ENCODE peak calls at places on chromosome 2, in six cellular contexts. One of them, this sample, is unnamed.

GRCh38 chr2:54652540-54652939 is 70.9 kb upstream of the EML6 start:
- DNase-seq in dorsolateral prefrontal cortex: no peak
- DNase-seq in neural crest cell: no peak
- DNase-seq in CD8-positive, alpha-beta T cell: no peak
- DNase-seq in GM12865: peak
- DNase-seq in heart right ventricle: no peak
- DNase-seq in this sample: no peak

GRCh38 chr2:2827691-2828315 is 496.7 kb upstream of the MYT1L start:
- DNase-seq in dorsolateral prefrontal cortex: no peak
- DNase-seq in neural crest cell: no peak
- DNase-seq in CD8-positive, alpha-beta T cell: no peak
- DNase-seq in GM12865: no peak
- DNase-seq in heart right ventricle: no peak
- DNase-seq in this sample: no peak

GRCh38 chr2:127669056-127669455 is 6.3 kb downstream of the LIMS2 start:
- DNase-seq in dorsolateral prefrontal cortex: no peak
- DNase-seq in neural crest cell: no peak
- DNase-seq in CD8-positive, alpha-beta T cell: no peak
- DNase-seq in GM12865: no peak
- DNase-seq in heart right ventricle: no peak
- DNase-seq in this sample: no peak

GRCh38 chr2:176461686-176462376 is 192.6 kb downstream of the MTX2 start:
- DNase-seq in dorsolateral prefrontal cortex: no peak
- DNase-seq in neural crest cell: no peak
- DNase-seq in CD8-positive, alpha-beta T cell: no peak
- DNase-seq in GM12865: no peak
- DNase-seq in heart right ventricle: no peak
- DNase-seq in this sample: no peak

GRCh38 chr2:236117396-236117795 is 50.8 kb downstream of the GBX2 start:
- DNase-seq in dorsolateral prefrontal cortex: no peak
- DNase-seq in neural crest cell: no peak
- DNase-seq in CD8-positive, alpha-beta T cell: no peak
- DNase-seq in GM12865: no peak
- DNase-seq in heart right ventricle: no peak
- DNase-seq in this sample: no peak

GRCh38 chr2:51624995-51625394 is 593.1 kb upstream of the NRXN1 start:
- DNase-seq in dorsolateral prefrontal cortex: no peak
- DNase-seq in neural crest cell: no peak
- DNase-seq in CD8-positive, alpha-beta T cell: no peak
- DNase-seq in GM12865: no peak
- DNase-seq in heart right ventricle: no peak
- DNase-seq in this sample: no peak

GRCh38 chr2:188776634-188777033 is 197.5 kb upstream of the COL3A1 start:
- DNase-seq in dorsolateral prefrontal cortex: no peak
- DNase-seq in neural crest cell: no peak
- DNase-seq in CD8-positive, alpha-beta T cell: no peak
- DNase-seq in GM12865: no peak
- DNase-seq in heart right ventricle: no peak
- DNase-seq in this sample: no peak

GRCh38 chr2:236311286-236311685 is 47.1 kb upstream of the ASB18 start:
- DNase-seq in dorsolateral prefrontal cortex: no peak
- DNase-seq in neural crest cell: no peak
- DNase-seq in CD8-positive, alpha-beta T cell: no peak
- DNase-seq in GM12865: no peak
- DNase-seq in heart right ventricle: no peak
- DNase-seq in this sample: no peak

GRCh38 chr2:42793314-42794270 is 1.2 kb upstream of the HAAO start:
- DNase-seq in dorsolateral prefrontal cortex: no peak
- DNase-seq in neural crest cell: no peak
- DNase-seq in CD8-positive, alpha-beta T cell: no peak
- DNase-seq in GM12865: no peak
- DNase-seq in heart right ventricle: no peak
- DNase-seq in this sample: no peak

GRCh38 chr2:42792087-42792582 is 248 bp downstream of the HAAO start:
- DNase-seq in dorsolateral prefrontal cortex: no peak
- DNase-seq in neural crest cell: no peak
- DNase-seq in CD8-positive, alpha-beta T cell: no peak
- DNase-seq in GM12865: peak
- DNase-seq in heart right ventricle: no peak
- DNase-seq in this sample: no peak

GRCh38 chr2:42794271-42795046 is 2.1 kb upstream of the HAAO start:
- DNase-seq in dorsolateral prefrontal cortex: no peak
- DNase-seq in neural crest cell: peak
- DNase-seq in CD8-positive, alpha-beta T cell: no peak
- DNase-seq in GM12865: peak
- DNase-seq in heart right ventricle: no peak
- DNase-seq in this sample: no peak

GRCh38 chr2:42791606-42792005 is 777 bp downstream of the HAAO start:
- DNase-seq in dorsolateral prefrontal cortex: no peak
- DNase-seq in neural crest cell: no peak
- DNase-seq in CD8-positive, alpha-beta T cell: no peak
- DNase-seq in GM12865: no peak
- DNase-seq in heart right ventricle: no peak
- DNase-seq in this sample: no peak

DNA sequence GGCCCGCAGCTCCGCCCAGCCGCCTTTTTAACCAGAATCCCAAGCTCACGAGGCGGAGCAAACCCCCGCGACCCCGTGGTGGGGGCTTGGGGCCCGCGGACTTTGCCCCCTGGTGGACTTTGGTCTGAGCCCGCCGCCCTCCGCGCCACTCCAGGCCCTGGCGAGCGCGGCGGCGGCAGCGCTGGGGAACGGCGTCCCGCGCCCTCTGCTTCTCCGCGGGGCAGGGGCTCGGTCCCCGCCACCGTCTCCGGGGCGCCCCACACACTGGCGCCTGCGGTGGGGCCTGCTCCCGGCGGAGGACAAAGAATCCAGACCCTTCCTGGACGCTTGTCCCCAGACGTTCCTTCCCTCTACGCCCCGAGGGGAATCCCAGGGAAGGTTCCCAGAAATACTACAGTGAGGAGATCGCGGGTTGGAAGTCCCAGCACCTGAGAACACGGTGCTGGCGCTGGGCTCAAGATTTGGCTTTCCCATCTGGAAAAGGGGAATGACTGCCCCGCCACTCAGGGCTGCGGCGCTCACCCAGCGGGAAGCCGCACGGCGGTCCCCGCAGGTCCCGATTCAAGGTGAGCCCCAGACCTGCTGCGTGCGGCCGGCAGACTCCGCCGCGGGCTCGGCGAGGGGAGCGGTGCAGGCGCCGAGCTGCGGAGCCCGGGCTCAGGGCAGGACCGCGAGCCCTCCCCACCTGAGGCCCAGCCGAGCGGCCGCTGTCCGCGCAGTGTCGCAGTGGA is at the start of gene HAAO:
- DNase-seq in dorsolateral prefrontal cortex: no peak
- DNase-seq in neural crest cell: peak
- DNase-seq in CD8-positive, alpha-beta T cell: no peak
- DNase-seq in GM12865: peak
- DNase-seq in heart right ventricle: peak
- DNase-seq in this sample: no peak
- TF ChIP-seq CTCF in dorsolateral prefrontal cortex: peak
- TF ChIP-seq CTCF in neural crest cell: peak
- TF ChIP-seq CTCF in CD8-positive, alpha-beta T cell: no peak
- TF ChIP-seq CTCF in GM12865: peak
- TF ChIP-seq CTCF in heart right ventricle: no peak
- TF ChIP-seq CTCF in this sample: peak

DNA sequence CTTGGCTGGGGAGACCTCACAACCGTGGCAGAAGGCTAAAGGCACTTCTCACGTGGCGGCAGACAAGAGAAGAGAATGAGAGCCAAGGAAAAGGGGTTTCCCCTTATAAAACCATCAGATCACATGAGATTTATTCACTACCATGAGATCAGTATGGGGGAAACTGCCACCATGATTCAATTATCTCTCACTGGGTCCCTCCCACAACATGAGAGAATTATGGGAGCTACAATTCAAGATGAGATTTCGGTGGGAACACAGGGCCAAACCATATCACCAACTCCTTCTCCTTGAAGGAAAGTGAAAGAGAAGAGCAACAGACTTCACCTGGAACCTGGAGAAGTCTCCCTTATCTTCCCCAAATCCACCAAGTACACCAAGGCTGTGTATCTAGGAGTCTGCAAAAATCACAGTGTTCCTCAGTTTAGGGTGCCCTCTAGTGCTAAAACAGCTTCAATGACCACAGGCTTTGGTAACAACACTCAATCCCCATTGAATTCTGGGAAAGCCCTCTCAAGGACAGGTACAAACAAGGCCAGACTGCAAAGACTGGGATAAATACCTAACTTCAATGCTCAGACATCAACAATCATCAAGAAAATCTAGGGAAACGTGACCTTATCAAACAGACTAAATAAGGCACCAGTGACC is 148.8 kb upstream of the SRD5A2 start:
- DNase-seq in dorsolateral prefrontal cortex: no peak
- DNase-seq in neural crest cell: no peak
- DNase-seq in CD8-positive, alpha-beta T cell: no peak
- DNase-seq in GM12865: peak
- DNase-seq in heart right ventricle: no peak
- DNase-seq in this sample: no peak
- TF ChIP-seq CTCF in dorsolateral prefrontal cortex: no peak
- TF ChIP-seq CTCF in neural crest cell: peak
- TF ChIP-seq CTCF in CD8-positive, alpha-beta T cell: no peak
- TF ChIP-seq CTCF in GM12865: peak
- TF ChIP-seq CTCF in heart right ventricle: no peak
- TF ChIP-seq CTCF in this sample: peak

DNA sequence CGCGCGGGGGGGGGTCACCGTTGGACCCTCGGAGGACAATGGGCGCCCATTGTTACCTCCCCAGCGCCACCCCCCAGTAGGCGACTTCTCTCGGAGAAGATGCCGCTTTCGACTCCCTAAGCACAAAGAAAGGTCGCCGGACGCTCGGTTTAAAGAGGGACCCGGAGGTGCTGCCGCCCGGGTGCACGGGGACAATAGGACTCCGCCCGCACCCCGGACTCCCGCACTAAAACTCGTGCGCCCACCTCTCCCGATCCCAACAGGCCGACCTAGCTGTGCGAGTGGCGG is 318 bp upstream of the CDC42EP3 start:
- DNase-seq in dorsolateral prefrontal cortex: no peak
- DNase-seq in neural crest cell: no peak
- DNase-seq in CD8-positive, alpha-beta T cell: no peak
- DNase-seq in GM12865: no peak
- DNase-seq in heart right ventricle: no peak
- DNase-seq in this sample: no peak
- TF ChIP-seq CTCF in dorsolateral prefrontal cortex: no peak
- TF ChIP-seq CTCF in neural crest cell: no peak
- TF ChIP-seq CTCF in CD8-positive, alpha-beta T cell: no peak
- TF ChIP-seq CTCF in GM12865: no peak
- TF ChIP-seq CTCF in heart right ventricle: no peak
- TF ChIP-seq CTCF in this sample: no peak

GRCh38 chr2:239983004-239983778 is 42.0 kb downstream of the NDUFA10 start:
- DNase-seq in dorsolateral prefrontal cortex: no peak
- DNase-seq in neural crest cell: no peak
- DNase-seq in CD8-positive, alpha-beta T cell: no peak
- DNase-seq in GM12865: no peak
- DNase-seq in heart right ventricle: no peak
- DNase-seq in this sample: no peak

GRCh38 chr2:239977111-239977510 is 48.0 kb downstream of the NDUFA10 start:
- DNase-seq in dorsolateral prefrontal cortex: no peak
- DNase-seq in neural crest cell: no peak
- DNase-seq in CD8-positive, alpha-beta T cell: no peak
- DNase-seq in GM12865: no peak
- DNase-seq in heart right ventricle: no peak
- DNase-seq in this sample: no peak

GRCh38 chr2:239978381-239978780 is 46.8 kb downstream of the NDUFA10 start:
- DNase-seq in dorsolateral prefrontal cortex: no peak
- DNase-seq in neural crest cell: no peak
- DNase-seq in CD8-positive, alpha-beta T cell: no peak
- DNase-seq in GM12865: no peak
- DNase-seq in heart right ventricle: no peak
- DNase-seq in this sample: no peak

GRCh38 chr2:239975665-239976064 is 49.5 kb downstream of the NDUFA10 start:
- DNase-seq in dorsolateral prefrontal cortex: no peak
- DNase-seq in neural crest cell: no peak
- DNase-seq in CD8-positive, alpha-beta T cell: no peak
- DNase-seq in GM12865: no peak
- DNase-seq in heart right ventricle: no peak
- DNase-seq in this sample: no peak

DNA sequence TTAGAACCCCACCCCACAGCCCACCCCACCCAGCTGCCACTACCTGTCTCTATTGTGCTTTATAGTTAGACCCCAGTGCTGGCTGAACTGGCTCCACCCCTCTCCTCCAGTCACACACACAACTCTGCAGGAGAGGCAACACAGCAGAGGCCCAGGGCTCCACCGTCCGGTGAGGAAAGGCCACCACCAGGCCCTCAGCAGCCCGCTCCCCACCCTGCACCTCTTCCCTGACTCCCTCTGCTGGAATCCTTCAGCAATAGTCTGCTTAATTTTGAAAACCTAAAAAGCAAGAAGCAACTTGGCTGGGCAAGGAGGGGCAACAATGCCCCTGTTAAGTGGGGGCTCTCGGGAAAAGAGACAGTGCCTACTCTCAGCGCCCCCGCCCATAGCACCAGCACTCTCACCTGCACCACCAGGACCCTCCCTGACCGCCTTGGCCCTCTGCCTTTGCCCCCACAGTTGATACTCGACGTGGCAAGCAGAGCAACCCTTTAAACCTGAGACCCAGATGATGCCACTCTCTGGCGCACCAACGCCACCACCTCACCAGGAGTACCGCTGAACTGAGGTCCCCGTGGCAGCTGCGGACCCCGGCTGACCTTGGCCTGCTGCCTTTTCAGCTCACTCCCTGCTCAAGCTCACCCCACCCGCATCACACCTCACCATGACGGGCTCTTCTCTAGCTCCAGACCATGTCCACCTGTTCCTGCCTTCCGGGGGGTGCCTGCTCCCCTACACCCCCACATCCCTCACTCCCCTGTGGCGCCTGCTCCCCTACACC is 45.7 kb downstream of the NDUFA10 start:
- DNase-seq in dorsolateral prefrontal cortex: no peak
- DNase-seq in neural crest cell: peak
- DNase-seq in CD8-positive, alpha-beta T cell: no peak
- DNase-seq in GM12865: no peak
- DNase-seq in heart right ventricle: no peak
- DNase-seq in this sample: no peak
- TF ChIP-seq CTCF in dorsolateral prefrontal cortex: peak
- TF ChIP-seq CTCF in neural crest cell: peak
- TF ChIP-seq CTCF in CD8-positive, alpha-beta T cell: no peak
- TF ChIP-seq CTCF in GM12865: no peak
- TF ChIP-seq CTCF in heart right ventricle: no peak
- TF ChIP-seq CTCF in this sample: peak

DNA sequence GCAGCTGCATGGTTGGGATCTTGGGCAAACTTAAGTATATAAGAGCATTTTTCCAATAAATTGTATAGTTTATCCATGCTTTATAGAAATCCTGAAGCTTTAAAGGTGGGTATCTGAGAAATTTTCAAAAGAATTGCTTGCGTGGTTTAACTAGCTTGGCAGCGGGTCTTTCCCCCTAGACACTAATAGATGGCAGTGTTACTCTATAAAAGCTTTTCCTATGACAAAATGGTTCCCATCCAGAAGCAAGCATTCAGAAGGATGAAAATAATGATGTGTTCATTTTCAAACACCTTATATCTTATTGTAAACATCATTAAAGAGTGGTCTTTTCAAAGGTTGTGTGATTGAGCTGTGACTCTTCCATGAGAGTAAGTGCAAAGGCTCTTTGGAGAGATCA is 45.9 kb downstream of the KDM3A start:
- DNase-seq in dorsolateral prefrontal cortex: no peak
- DNase-seq in neural crest cell: no peak
- DNase-seq in CD8-positive, alpha-beta T cell: no peak
- DNase-seq in GM12865: no peak
- DNase-seq in heart right ventricle: no peak
- DNase-seq in this sample: no peak
- TF ChIP-seq CTCF in dorsolateral prefrontal cortex: peak
- TF ChIP-seq CTCF in neural crest cell: no peak
- TF ChIP-seq CTCF in CD8-positive, alpha-beta T cell: no peak
- TF ChIP-seq CTCF in GM12865: no peak
- TF ChIP-seq CTCF in heart right ventricle: no peak
- TF ChIP-seq CTCF in this sample: peak

GRCh38 chr2:193690572-193690971 is 1495.8 kb upstream of the TMEFF2 start:
- DNase-seq in dorsolateral prefrontal cortex: no peak
- DNase-seq in neural crest cell: no peak
- DNase-seq in CD8-positive, alpha-beta T cell: no peak
- DNase-seq in GM12865: no peak
- DNase-seq in heart right ventricle: no peak
- DNase-seq in this sample: no peak
- TF ChIP-seq CTCF in dorsolateral prefrontal cortex: no peak
- TF ChIP-seq CTCF in neural crest cell: no peak
- TF ChIP-seq CTCF in CD8-positive, alpha-beta T cell: no peak
- TF ChIP-seq CTCF in GM12865: no peak
- TF ChIP-seq CTCF in heart right ventricle: no peak
- TF ChIP-seq CTCF in this sample: no peak